ENCODE peak calls at places on chromosomes 4 and X, in five cellular contexts. V is GM12891, F is HepG2, L is right lobe of liver, J is A549. X is an unnamed sample.

GRCh38 chrX:2147928-2148327 is 352.8 kb downstream of the DHRSX start:
- DNase-seq in V (no peak), F (no peak), L (no peak), J (no peak), X (no peak)

GRCh38 chrX:24553016-24553415 is 87.9 kb downstream of the PDK3 start:
- DNase-seq in V (no peak), F (no peak), L (no peak), J (no peak), X (no peak)

GRCh38 chr4:1251773-1252066 is 2.8 kb upstream of the CTBP1 start:
- DNase-seq in V (no peak), F (no peak), L (no peak), J (no peak), X (no peak)

GRCh38 chrX:22365460-22365859 is 92.7 kb downstream of the CBLL2 start:
- DNase-seq in V (no peak), F (no peak), L (no peak), J (no peak), X (no peak)

GRCh38 chrX:63889001-63889400 is 104.0 kb upstream of the ARHGEF9 start:
- DNase-seq in V (no peak), F (no peak), L (no peak), J (no peak), X (no peak)

GRCh38 chr4:118967393-118967792 is 78.7 kb downstream of the SYNPO2 start:
- DNase-seq in V (no peak), F (no peak), L (no peak), J (no peak), X (no peak)

GRCh38 chr4:104756837-104757236 is 262.1 kb upstream of the CXXC4 start:
- DNase-seq in V (no peak), F (no peak), L (no peak), J (no peak), X (no peak)

GRCh38 chrX:5051831-5052491 is 1176.7 kb downstream of the NLGN4X start:
- DNase-seq in V (no peak), F (no peak), L (peak), J (peak), X (peak)

GRCh38 chrX:23694606-23695005 is 27.3 kb downstream of the PRDX4 start:
- DNase-seq in V (peak), F (peak), L (peak), J (peak), X (peak)

GRCh38 chr4:142690764-142691163 is 155.3 kb downstream of the INPP4B start:
- DNase-seq in V (no peak), F (no peak), L (no peak), J (no peak), X (no peak)

GRCh38 chr4:36285784-36286480 is 4.5 kb downstream of the DTHD1 start:
- DNase-seq in V (peak), F (no peak), L (no peak), J (no peak), X (no peak)

GRCh38 chr4:73868206-73869129 is 725 bp upstream of the CXCL1 start:
- DNase-seq in V (no peak), F (no peak), L (no peak), J (peak), X (no peak)

GRCh38 chr4:151573945-151574344 is 165.0 kb downstream of the FHIP1A start:
- DNase-seq in V (no peak), F (no peak), L (no peak), J (no peak), X (no peak)

GRCh38 chrX:1618689-1619088 is 3.8 kb downstream of the ASMT start:
- DNase-seq in V (no peak), F (no peak), L (no peak), J (no peak), X (no peak)

GRCh38 chrX:103913356-103914020 is 48.9 kb upstream of the TMSB15B start:
- DNase-seq in V (no peak), F (no peak), L (no peak), J (no peak), X (no peak)

GRCh38 chr4:138255917-138256597 is 13.9 kb upstream of the SLC7A11 start:
- DNase-seq in V (no peak), F (no peak), L (no peak), J (no peak), X (no peak)

GRCh38 chrX:123339201-123339905 is 155.3 kb downstream of the GRIA3 start:
- DNase-seq in V (no peak), F (no peak), L (no peak), J (no peak), X (no peak)

GRCh38 chr4:102868782-102869568 is at the start of gene CISD2:
- DNase-seq in V (peak), F (peak), L (peak), J (peak), X (peak)
- TF ChIP-seq POLR2A in V (peak), F (peak), L (peak), J (peak), X (peak)

GRCh38 chrX:71618303-71618721 is at the start of gene CXCR3:
- DNase-seq in V (peak), F (no peak), L (peak), J (no peak), X (no peak)
- TF ChIP-seq POLR2A in V (no peak), F (no peak), L (no peak), J (no peak), X (peak)

GRCh38 chrX:48521353-48522243 is at the start of gene EBP:
- DNase-seq in V (peak), F (peak), L (peak), J (peak), X (peak)
- TF ChIP-seq POLR2A in V (peak), F (peak), L (peak), J (peak), X (peak)

GRCh38 chrX:134985479-134985878 is 5.3 kb upstream of the SMIM10 start:
- DNase-seq in V (no peak), F (no peak), L (no peak), J (no peak), X (no peak)

GRCh38 chrX:134990475-134991473 is at the start of gene SMIM10:
- DNase-seq in V (peak), F (no peak), L (peak), J (no peak), X (peak)
- TF ChIP-seq POLR2A in V (no peak), F (no peak), L (no peak), J (no peak), X (peak)

DNA sequence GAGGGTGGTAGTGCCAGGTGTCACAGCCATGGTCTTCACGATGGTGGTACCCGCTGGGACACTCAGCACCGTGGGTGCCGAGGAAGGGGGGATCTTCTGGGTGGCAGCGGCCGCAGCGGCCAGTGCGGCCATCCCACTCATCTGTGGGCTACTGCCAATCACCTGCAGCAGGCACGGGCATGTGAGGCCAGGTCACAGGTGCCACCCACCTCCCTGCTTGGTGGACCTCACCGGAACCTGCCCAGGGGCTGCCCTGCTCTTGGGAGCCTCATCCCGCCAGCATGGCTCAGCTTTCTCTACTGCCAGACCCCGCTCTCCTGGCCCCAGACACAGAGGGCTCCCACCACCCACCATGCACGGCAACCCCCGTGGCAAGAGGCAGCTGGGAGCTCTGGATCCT is 13.0 kb downstream of the HCFC1 start:
- DNase-seq in V (no peak), F (no peak), L (no peak), J (no peak), X (no peak)
- TF ChIP-seq POLR2A in V (no peak), F (no peak), L (no peak), J (no peak), X (no peak)

GRCh38 chrX:41084360-41085104 is 713 bp upstream of the USP9X start:
- DNase-seq in V (peak), F (peak), L (peak), J (peak), X (peak)
- TF ChIP-seq POLR2A in V (peak), F (peak), L (peak), J (peak), X (peak)

DNA sequence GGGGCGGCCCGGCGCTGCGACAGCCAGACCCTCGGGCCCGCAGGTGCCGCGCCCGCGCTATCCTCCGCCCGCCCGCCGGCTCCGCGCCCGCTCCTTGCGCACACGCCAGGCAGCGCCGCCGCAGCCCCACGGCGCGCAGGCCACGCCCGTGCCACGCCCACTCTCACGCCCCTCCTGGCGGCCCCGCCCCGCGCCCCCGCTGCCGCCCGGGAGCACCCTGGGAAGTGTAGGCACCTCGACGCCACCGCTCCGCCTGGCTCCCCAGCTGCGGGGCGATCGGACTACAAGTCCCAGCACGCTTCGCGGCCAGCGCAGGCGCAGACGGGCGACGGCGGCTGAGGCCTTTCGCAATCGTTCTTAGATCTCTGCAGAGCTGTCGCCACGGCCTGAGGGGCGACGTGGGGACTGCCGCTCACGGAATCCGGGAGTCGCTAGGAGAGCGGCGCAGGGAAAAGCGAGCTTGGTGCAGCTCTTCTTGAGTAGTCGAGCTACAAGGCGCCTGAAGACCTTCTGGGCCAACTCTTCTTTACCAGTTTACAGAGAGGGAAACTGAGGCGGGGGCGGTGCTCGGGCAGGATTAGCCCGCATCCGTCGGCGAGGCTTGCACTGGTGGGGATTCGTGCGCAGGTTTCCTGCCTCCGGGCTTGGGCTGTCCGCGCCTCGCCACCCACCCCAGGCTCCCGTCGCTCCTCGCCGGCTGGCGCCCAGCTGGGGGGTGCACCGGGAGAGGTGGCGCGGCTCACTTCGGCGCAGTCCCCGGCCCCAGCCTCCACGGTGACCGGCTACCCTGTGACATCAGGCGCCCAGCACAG is at the start of gene ABLIM2:
- DNase-seq in V (peak), F (peak), L (peak), J (peak), X (peak)
- TF ChIP-seq POLR2A in V (no peak), F (peak), L (peak), J (peak), X (no peak)

GRCh38 chrX:53071604-53072417 is 10.4 kb upstream of the TSPYL2 start:
- DNase-seq in V (peak), F (peak), L (peak), J (peak), X (peak)
- TF ChIP-seq POLR2A in V (no peak), F (no peak), L (no peak), J (no peak), X (no peak)

GRCh38 chr4:55345980-55346850 is at the start of gene SRD5A3:
- DNase-seq in V (peak), F (peak), L (peak), J (peak), X (peak)
- TF ChIP-seq POLR2A in V (no peak), F (peak), L (peak), J (peak), X (peak)

X was measured in erythroblast.